ENCODE peak calls at places on chromosomes 1 and 21, in six cellular contexts. U, M, T, R, J and P are unnamed samples. For H3K4me1, the result is how much of the 10 kb centered on the place peaks cover.

GRCh38 chr1:60044881-60045280 is 28.7 kb downstream of the C1orf87 start:
- DNase-seq in U (no peak), M (no peak), T (no peak), R (no peak), J (no peak), P (no peak)

GRCh38 chr1:113195115-113195845 is 122.3 kb downstream of the LRIG2 start:
- DNase-seq in U (peak), M (no peak), T (no peak), R (no peak), J (no peak), P (no peak)

GRCh38 chr1:96060621-96061020 is 661.0 kb upstream of the PTBP2 start:
- DNase-seq in U (no peak), M (no peak), T (no peak), R (no peak), J (no peak), P (no peak)

GRCh38 chr1:55257958-55258357 is 42.8 kb upstream of the USP24 start:
- DNase-seq in U (no peak), M (no peak), T (peak), R (peak), J (no peak), P (no peak)

GRCh38 chr1:37036667-37037053 is 2.3 kb upstream of the GRIK3 start:
- DNase-seq in U (peak), M (no peak), T (no peak), R (no peak), J (no peak), P (no peak)

GRCh38 chr1:145926706-145927072 is 595 bp downstream of the RBM8A start:
- DNase-seq in U (no peak), M (no peak), T (no peak), R (no peak), J (no peak), P (peak)

GRCh38 chr21:34883501-34884271 is 165.4 kb downstream of the RUNX1 start:
- DNase-seq in U (no peak), M (no peak), T (no peak), R (no peak), J (no peak), P (no peak)

GRCh38 chr1:115326419-115326818 is 11.6 kb downstream of the NGF start:
- DNase-seq in U (no peak), M (no peak), T (no peak), R (no peak), J (no peak), P (no peak)

GRCh38 chr1:34887593-34887992 is 28.0 kb upstream of the SMIM12 start:
- DNase-seq in U (no peak), M (no peak), T (no peak), R (no peak), J (no peak), P (no peak)

GRCh38 chr1:61451214-61451968 is 273.6 kb downstream of the TM2D1 start:
- DNase-seq in U (no peak), M (no peak), T (no peak), R (no peak), J (no peak), P (no peak)

GRCh38 chr1:41712081-41712480 is 206.6 kb downstream of the HIVEP3 start:
- DNase-seq in U (no peak), M (no peak), T (no peak), R (no peak), J (peak), P (no peak)

GRCh38 chr21:19239696-19240095 is 836.1 kb upstream of the TMPRSS15 start:
- DNase-seq in U (no peak), M (no peak), T (no peak), R (no peak), J (no peak), P (no peak)

GRCh38 chr1:25243907-25244306 is 3.3 kb downstream of the RSRP1 start:
- DNase-seq in U (no peak), M (no peak), T (no peak), R (no peak), J (no peak), P (no peak)

GRCh38 chr1:25246600-25247023 is 642 bp downstream of the RSRP1 start:
- DNase-seq in U (peak), M (peak), T (no peak), R (peak), J (peak), P (no peak)

GRCh38 chr1:25247024-25247828 is at the start of gene RSRP1:
- DNase-seq in U (peak), M (peak), T (peak), R (peak), J (peak), P (peak)

GRCh38 chr1:25245809-25246599 is 1.2 kb downstream of the RSRP1 start:
- DNase-seq in U (peak), M (no peak), T (no peak), R (peak), J (no peak), P (no peak)

DNA sequence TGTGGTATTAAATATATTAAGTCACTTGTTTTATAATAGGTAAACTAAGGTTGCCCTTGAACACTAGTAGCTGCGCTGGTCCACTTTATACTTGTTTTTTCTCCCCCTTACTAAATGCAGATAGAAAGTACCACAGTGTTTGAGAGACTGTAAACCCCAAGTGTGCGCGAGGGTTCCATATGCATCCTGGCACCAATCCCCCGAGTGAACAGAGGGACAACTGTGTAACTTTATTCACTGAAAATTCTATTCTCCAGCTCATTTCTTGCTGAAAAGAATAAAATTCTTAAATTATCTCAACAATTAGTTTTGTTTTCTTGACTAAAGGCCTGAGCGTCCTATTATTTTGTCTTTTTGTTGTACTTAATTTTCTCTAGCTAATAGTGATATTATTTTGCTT is 1.9 kb downstream of the RSRP1 start:
- DNase-seq in U (no peak), M (no peak), T (no peak), R (no peak), J (no peak), P (no peak)
- H3K27ac ChIP-seq in U (no peak), M (peak), T (peak), R (no peak), J (no peak), P (no peak)

GRCh38 chr1:202285908-202286307 is 55.8 kb downstream of the UBE2T start:
- DNase-seq in U (no peak), M (no peak), T (no peak), R (no peak), J (no peak), P (no peak)
- H3K4me1 ChIP-seq in U (under half), M (under half), T (under half), R (under half), J (under half), P (under half)

GRCh38 chr21:44331650-44332306 is 7.4 kb downstream of the CFAP410 start:
- DNase-seq in U (no peak), M (no peak), T (no peak), R (no peak), J (no peak), P (no peak)
- H3K4me3 ChIP-seq in U (no peak), M (no peak), T (no peak), R (no peak), J (no peak), P (no peak)

DNA sequence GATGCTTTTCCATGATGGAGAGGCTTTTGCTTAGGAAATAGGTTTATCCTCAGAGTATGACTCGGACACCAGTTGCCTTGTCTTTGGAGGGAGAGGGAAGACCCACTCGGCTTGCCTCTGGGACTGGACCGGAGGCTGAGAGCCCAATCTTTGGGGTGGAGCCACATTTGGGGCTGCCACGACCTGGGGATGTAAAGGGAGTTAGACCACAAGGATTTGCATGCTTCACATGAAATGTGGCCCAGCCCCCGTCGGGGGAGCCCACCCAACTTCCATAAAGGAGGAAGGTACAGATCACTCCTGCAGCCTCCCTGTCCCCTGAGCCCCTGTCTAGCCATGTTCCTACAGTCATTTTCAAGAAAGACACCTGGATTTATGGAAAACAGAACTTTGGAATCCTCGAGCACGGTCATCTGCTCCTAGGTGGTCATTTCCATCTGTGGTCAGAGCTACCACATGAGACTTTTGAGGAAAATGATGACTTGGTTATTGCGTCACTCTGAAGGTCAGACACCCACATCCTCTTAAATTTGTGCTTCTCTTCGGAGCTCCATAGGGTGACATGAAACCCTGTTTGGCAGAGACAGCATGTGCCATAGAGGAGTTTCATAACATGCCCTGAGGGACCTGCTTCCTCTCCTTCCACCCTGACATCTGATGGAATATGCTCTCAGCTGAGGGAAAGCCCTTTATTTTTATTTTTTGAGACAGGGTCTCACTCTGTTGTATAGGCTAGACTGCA is 99.4 kb upstream of the SLC45A1 start:
- DNase-seq in U (no peak), M (no peak), T (no peak), R (no peak), J (no peak), P (peak)
- H3K27ac ChIP-seq in U (no peak), M (no peak), T (no peak), R (no peak), J (no peak), P (no peak)

DNA sequence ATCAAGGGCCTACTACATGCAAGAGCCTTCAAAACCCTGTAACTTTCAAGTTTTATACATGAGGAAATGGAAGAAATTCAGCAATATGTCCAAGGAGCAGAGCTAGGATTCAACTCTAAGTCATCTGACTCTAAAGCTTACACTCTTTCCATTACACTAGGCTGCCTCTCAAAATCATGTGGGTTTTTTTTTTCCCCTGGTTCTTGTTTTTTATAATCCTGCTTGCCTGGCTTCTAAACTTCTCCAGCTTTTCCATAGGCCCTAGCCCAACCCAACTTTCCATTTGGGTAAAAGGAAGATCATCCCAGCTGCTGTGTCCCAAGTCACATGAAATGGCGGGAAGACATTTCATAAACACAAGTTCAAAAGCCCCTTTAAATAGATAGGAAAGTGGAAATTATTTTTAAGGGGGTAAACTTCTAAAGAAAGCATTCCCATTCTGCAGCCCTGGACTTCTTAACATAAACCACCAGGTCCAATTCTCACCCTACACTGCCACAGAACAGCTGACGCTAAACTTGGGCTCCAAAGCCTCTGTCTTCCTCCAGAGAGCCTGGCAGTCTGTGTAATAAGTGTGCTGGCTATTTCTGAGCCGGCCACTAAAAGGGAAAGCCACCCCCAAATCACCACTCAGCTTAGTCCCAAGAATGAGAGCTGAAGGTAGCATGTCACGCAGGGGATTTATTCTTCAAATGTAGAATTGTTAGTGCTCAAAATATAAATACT is 46.9 kb downstream of the ITPKB start:
- DNase-seq in U (no peak), M (no peak), T (no peak), R (no peak), J (no peak), P (no peak)
- H3K4me1 ChIP-seq in U (under half), M (under half), T (half or more), R (half or more), J (half or more), P (under half)